ENCODE peak calls at places on chromosomes 6 and 20, in six cellular contexts. One of them, this sample, is unnamed.

GRCh38 chr20:62419759-62420158 is 7.6 kb downstream of the RBBP8NL start:
- DNase-seq in adrenal gland: no peak
- DNase-seq in PC-3: no peak
- DNase-seq in amygdala: no peak
- DNase-seq in right cardiac atrium: no peak
- DNase-seq in mucosa of gallbladder: no peak
- DNase-seq in this sample: no peak

GRCh38 chr6:6517059-6517458 is 71.5 kb upstream of the LY86 start:
- DNase-seq in adrenal gland: no peak
- DNase-seq in PC-3: no peak
- DNase-seq in amygdala: no peak
- DNase-seq in right cardiac atrium: no peak
- DNase-seq in mucosa of gallbladder: no peak
- DNase-seq in this sample: no peak

GRCh38 chr6:81476881-81477280 is 275.6 kb downstream of the TENT5A start:
- DNase-seq in adrenal gland: no peak
- DNase-seq in PC-3: peak
- DNase-seq in amygdala: no peak
- DNase-seq in right cardiac atrium: no peak
- DNase-seq in mucosa of gallbladder: no peak
- DNase-seq in this sample: no peak

GRCh38 chr6:154852700-154853099 is 119.5 kb downstream of the SCAF8 start:
- DNase-seq in adrenal gland: no peak
- DNase-seq in PC-3: peak
- DNase-seq in amygdala: no peak
- DNase-seq in right cardiac atrium: no peak
- DNase-seq in mucosa of gallbladder: no peak
- DNase-seq in this sample: no peak

GRCh38 chr6:22664968-22665367 is 95.6 kb downstream of the HDGFL1 start:
- DNase-seq in adrenal gland: no peak
- DNase-seq in PC-3: peak
- DNase-seq in amygdala: no peak
- DNase-seq in right cardiac atrium: no peak
- DNase-seq in mucosa of gallbladder: no peak
- DNase-seq in this sample: no peak

GRCh38 chr6:142694054-142694453 is 250.9 kb downstream of the HIVEP2 start:
- DNase-seq in adrenal gland: no peak
- DNase-seq in PC-3: no peak
- DNase-seq in amygdala: no peak
- DNase-seq in right cardiac atrium: no peak
- DNase-seq in mucosa of gallbladder: no peak
- DNase-seq in this sample: no peak

GRCh38 chr6:7535498-7535897 is 6.0 kb upstream of the DSP start:
- DNase-seq in adrenal gland: no peak
- DNase-seq in PC-3: peak
- DNase-seq in amygdala: no peak
- DNase-seq in right cardiac atrium: no peak
- DNase-seq in mucosa of gallbladder: no peak
- DNase-seq in this sample: peak

GRCh38 chr6:109743739-109744138 is 52.6 kb downstream of the FIG4 start:
- DNase-seq in adrenal gland: no peak
- DNase-seq in PC-3: peak
- DNase-seq in amygdala: no peak
- DNase-seq in right cardiac atrium: no peak
- DNase-seq in mucosa of gallbladder: no peak
- DNase-seq in this sample: peak

GRCh38 chr6:26592649-26593048 is 4.1 kb upstream of the ABT1 start:
- DNase-seq in adrenal gland: no peak
- DNase-seq in PC-3: peak
- DNase-seq in amygdala: no peak
- DNase-seq in right cardiac atrium: no peak
- DNase-seq in mucosa of gallbladder: no peak
- DNase-seq in this sample: no peak

GRCh38 chr6:51472745-51473483 is 614.5 kb downstream of the PKHD1 start:
- DNase-seq in adrenal gland: no peak
- DNase-seq in PC-3: peak
- DNase-seq in amygdala: no peak
- DNase-seq in right cardiac atrium: no peak
- DNase-seq in mucosa of gallbladder: no peak
- DNase-seq in this sample: no peak

GRCh38 chr20:46954490-46955038 is 59.9 kb downstream of the EYA2 start:
- DNase-seq in adrenal gland: no peak
- DNase-seq in PC-3: peak
- DNase-seq in amygdala: no peak
- DNase-seq in right cardiac atrium: no peak
- DNase-seq in mucosa of gallbladder: no peak
- DNase-seq in this sample: no peak

GRCh38 chr20:32326507-32326851 is 31.7 kb upstream of the ASXL1 start:
- DNase-seq in adrenal gland: no peak
- DNase-seq in PC-3: peak
- DNase-seq in amygdala: no peak
- DNase-seq in right cardiac atrium: no peak
- DNase-seq in mucosa of gallbladder: no peak
- DNase-seq in this sample: peak

GRCh38 chr6:7707787-7708186 is 18.1 kb upstream of the BMP6 start:
- DNase-seq in adrenal gland: no peak
- DNase-seq in PC-3: peak
- DNase-seq in amygdala: no peak
- DNase-seq in right cardiac atrium: no peak
- DNase-seq in mucosa of gallbladder: no peak
- DNase-seq in this sample: peak

GRCh38 chr6:107108201-107108890 is 7.0 kb downstream of the BEND3 start:
- DNase-seq in adrenal gland: no peak
- DNase-seq in PC-3: no peak
- DNase-seq in amygdala: peak
- DNase-seq in right cardiac atrium: no peak
- DNase-seq in mucosa of gallbladder: no peak
- DNase-seq in this sample: no peak

GRCh38 chr20:7760261-7761048 is 179.8 kb downstream of the HAO1 start:
- DNase-seq in adrenal gland: no peak
- DNase-seq in PC-3: no peak
- DNase-seq in amygdala: no peak
- DNase-seq in right cardiac atrium: no peak
- DNase-seq in mucosa of gallbladder: no peak
- DNase-seq in this sample: no peak

GRCh38 chr20:297925-298754 is 770 bp downstream of the ZCCHC3 start:
- DNase-seq in adrenal gland: peak
- DNase-seq in PC-3: peak
- DNase-seq in amygdala: peak
- DNase-seq in right cardiac atrium: peak
- DNase-seq in mucosa of gallbladder: peak
- DNase-seq in this sample: peak

GRCh38 chr6:8535505-8535904 is 100.2 kb upstream of the SLC35B3 start:
- DNase-seq in adrenal gland: no peak
- DNase-seq in PC-3: no peak
- DNase-seq in amygdala: no peak
- DNase-seq in right cardiac atrium: no peak
- DNase-seq in mucosa of gallbladder: no peak
- DNase-seq in this sample: no peak

GRCh38 chr6:111427341-111428116 is 55.5 kb downstream of the REV3L start:
- DNase-seq in adrenal gland: peak
- DNase-seq in PC-3: peak
- DNase-seq in amygdala: no peak
- DNase-seq in right cardiac atrium: no peak
- DNase-seq in mucosa of gallbladder: no peak
- DNase-seq in this sample: peak

GRCh38 chr6:150857906-150858365 is 7.6 kb upstream of the MTHFD1L start:
- DNase-seq in adrenal gland: no peak
- DNase-seq in PC-3: no peak
- DNase-seq in amygdala: no peak
- DNase-seq in right cardiac atrium: no peak
- DNase-seq in mucosa of gallbladder: no peak
- DNase-seq in this sample: no peak

GRCh38 chr6:155122199-155122950 is 127.3 kb downstream of the TIAM2 start:
- DNase-seq in adrenal gland: no peak
- DNase-seq in PC-3: no peak
- DNase-seq in amygdala: no peak
- DNase-seq in right cardiac atrium: no peak
- DNase-seq in mucosa of gallbladder: no peak
- DNase-seq in this sample: no peak

GRCh38 chr6:167934426-167934864 is 63.0 kb upstream of the KIF25 start:
- DNase-seq in adrenal gland: no peak
- DNase-seq in PC-3: no peak
- DNase-seq in amygdala: no peak
- DNase-seq in right cardiac atrium: no peak
- DNase-seq in mucosa of gallbladder: peak
- DNase-seq in this sample: no peak

GRCh38 chr6:134835998-134836397 is 113.9 kb downstream of the ALDH8A1 start:
- DNase-seq in adrenal gland: no peak
- DNase-seq in PC-3: no peak
- DNase-seq in amygdala: no peak
- DNase-seq in right cardiac atrium: no peak
- DNase-seq in mucosa of gallbladder: no peak
- DNase-seq in this sample: no peak

GRCh38 chr6:7295916-7296315 is 17.1 kb downstream of the SSR1 start:
- DNase-seq in adrenal gland: no peak
- DNase-seq in PC-3: no peak
- DNase-seq in amygdala: no peak
- DNase-seq in right cardiac atrium: no peak
- DNase-seq in mucosa of gallbladder: no peak
- DNase-seq in this sample: no peak

GRCh38 chr6:159217595-159218275 is 48.5 kb downstream of the FNDC1 start:
- DNase-seq in adrenal gland: peak
- DNase-seq in PC-3: peak
- DNase-seq in amygdala: peak
- DNase-seq in right cardiac atrium: peak
- DNase-seq in mucosa of gallbladder: peak
- DNase-seq in this sample: peak

GRCh38 chr20:52256465-52256864 is 64.9 kb upstream of the ZFP64 start:
- DNase-seq in adrenal gland: no peak
- DNase-seq in PC-3: no peak
- DNase-seq in amygdala: no peak
- DNase-seq in right cardiac atrium: no peak
- DNase-seq in mucosa of gallbladder: no peak
- DNase-seq in this sample: no peak

GRCh38 chr20:63612276-63612931 is 14.5 kb downstream of the GMEB2 start:
- DNase-seq in adrenal gland: peak
- DNase-seq in PC-3: no peak
- DNase-seq in amygdala: no peak
- DNase-seq in right cardiac atrium: no peak
- DNase-seq in mucosa of gallbladder: no peak
- DNase-seq in this sample: no peak

GRCh38 chr20:10665027-10665561 is 8.7 kb downstream of the JAG1 start:
- DNase-seq in adrenal gland: no peak
- DNase-seq in PC-3: no peak
- DNase-seq in amygdala: no peak
- DNase-seq in right cardiac atrium: no peak
- DNase-seq in mucosa of gallbladder: no peak
- DNase-seq in this sample: no peak

GRCh38 chr20:10924628-10925266 is 250.9 kb upstream of the JAG1 start:
- DNase-seq in adrenal gland: no peak
- DNase-seq in PC-3: peak
- DNase-seq in amygdala: no peak
- DNase-seq in right cardiac atrium: no peak
- DNase-seq in mucosa of gallbladder: no peak
- DNase-seq in this sample: no peak

GRCh38 chr20:30376767-30377658 is 880.5 kb upstream of the DEFB115 start:
- DNase-seq in adrenal gland: peak
- DNase-seq in PC-3: peak
- DNase-seq in amygdala: peak
- DNase-seq in right cardiac atrium: peak
- DNase-seq in mucosa of gallbladder: peak
- DNase-seq in this sample: peak

GRCh38 chr6:73394577-73395354 is at the start of gene DDX43:
- DNase-seq in adrenal gland: peak
- DNase-seq in PC-3: no peak
- DNase-seq in amygdala: peak
- DNase-seq in right cardiac atrium: peak
- DNase-seq in mucosa of gallbladder: peak
- DNase-seq in this sample: no peak

GRCh38 chr6:7542065-7542877 is 800 bp downstream of the DSP start:
- DNase-seq in adrenal gland: peak
- DNase-seq in PC-3: peak
- DNase-seq in amygdala: no peak
- DNase-seq in right cardiac atrium: peak
- DNase-seq in mucosa of gallbladder: no peak
- DNase-seq in this sample: peak

GRCh38 chr6:6941201-6941600 is 166.6 kb upstream of the RREB1 start:
- DNase-seq in adrenal gland: no peak
- DNase-seq in PC-3: no peak
- DNase-seq in amygdala: no peak
- DNase-seq in right cardiac atrium: no peak
- DNase-seq in mucosa of gallbladder: no peak
- DNase-seq in this sample: no peak

GRCh38 chr6:140319209-140319608 is 944.8 kb upstream of the CITED2 start:
- DNase-seq in adrenal gland: no peak
- DNase-seq in PC-3: peak
- DNase-seq in amygdala: no peak
- DNase-seq in right cardiac atrium: no peak
- DNase-seq in mucosa of gallbladder: no peak
- DNase-seq in this sample: peak

This sample was measured in ACHN.